ENCODE peak calls at places on chromosome 10, in nine cellular contexts. D, X, S, Q, U, B, M, F and J are unnamed samples.

GRCh38 chr10:43689955-43690771 is 41.5 kb upstream of the ZNF32 start:
- DNase-seq in D (peak; percentile 65), X (peak; percentile 73), S (peak; percentile 89), Q (peak; percentile 94), U (peak; percentile 95), B (peak; percentile 47), M (peak; percentile 67), F (peak; percentile 90), J (peak; percentile 92)

GRCh38 chr10:103915794-103916193 is 2.2 kb downstream of the STN1 start:
- DNase-seq in D (no peak), X (no peak), S (no peak), Q (no peak), U (no peak), B (no peak), M (no peak), F (no peak), J (peak; percentile 17)

GRCh38 chr10:132554991-132555647 is 17.5 kb downstream of the INPP5A start:
- DNase-seq in D (no peak), X (peak; percentile 87), S (no peak), Q (no peak), U (peak; percentile 56), B (no peak), M (no peak), F (no peak), J (peak; percentile 52)

GRCh38 chr10:63227207-63227895 is 94.2 kb downstream of the NRBF2 start:
- DNase-seq in D (no peak), X (no peak), S (no peak), Q (no peak), U (no peak), B (no peak), M (no peak), F (no peak), J (peak; percentile 23)

GRCh38 chr10:27256790-27257189 is 16.2 kb upstream of the ACBD5 start:
- DNase-seq in D (no peak), X (no peak), S (no peak), Q (peak; percentile 8), U (no peak), B (no peak), M (no peak), F (no peak), J (no peak)

GRCh38 chr10:13263591-13263990 is 29.4 kb upstream of the UCMA start:
- DNase-seq in D (no peak), X (no peak), S (no peak), Q (no peak), U (no peak), B (no peak), M (no peak), F (no peak), J (no peak)

GRCh38 chr10:31926154-31926553 is 2.5 kb downstream of the ARHGAP12 start:
- DNase-seq in D (no peak), X (no peak), S (no peak), Q (no peak), U (no peak), B (no peak), M (no peak), F (no peak), J (no peak)

GRCh38 chr10:48602401-48603135 is 2.3 kb downstream of the ARHGAP22 start:
- DNase-seq in D (no peak), X (no peak), S (no peak), Q (no peak), U (no peak), B (no peak), M (no peak), F (no peak), J (no peak)

GRCh38 chr10:82206831-82207230 is 331.8 kb downstream of the NRG3 start:
- DNase-seq in D (no peak), X (no peak), S (no peak), Q (no peak), U (no peak), B (no peak), M (no peak), F (no peak), J (no peak)

GRCh38 chr10:122117475-122117874 is 128.5 kb downstream of the TACC2 start:
- DNase-seq in D (no peak), X (no peak), S (no peak), Q (no peak), U (no peak), B (no peak), M (no peak), F (no peak), J (no peak)

GRCh38 chr10:130472236-130472635 is 336.0 kb downstream of the GLRX3 start:
- DNase-seq in D (no peak), X (no peak), S (no peak), Q (no peak), U (no peak), B (no peak), M (no peak), F (no peak), J (no peak)

GRCh38 chr10:17023386-17024298 is 106.0 kb downstream of the CUBN start:
- DNase-seq in D (no peak), X (peak; percentile 54), S (no peak), Q (no peak), U (peak; percentile 23), B (peak; percentile 77), M (no peak), F (peak; percentile 73), J (peak; percentile 53)

GRCh38 chr10:6871128-6871527 is 291.1 kb upstream of the PRKCQ start:
- DNase-seq in D (no peak), X (no peak), S (no peak), Q (no peak), U (no peak), B (no peak), M (no peak), F (no peak), J (no peak)

GRCh38 chr10:70540089-70540788 is 61.7 kb downstream of the PALD1 start:
- DNase-seq in D (no peak), X (no peak), S (no peak), Q (peak; percentile 84), U (peak; percentile 69), B (no peak), M (no peak), F (peak; percentile 34), J (peak; percentile 73)

GRCh38 chr10:79335470-79336235 is 11.6 kb upstream of the PPIF start:
- DNase-seq in D (no peak), X (no peak), S (no peak), Q (no peak), U (no peak), B (no peak), M (peak; percentile 92), F (no peak), J (no peak)

GRCh38 chr10:118832242-118832651 is 77.5 kb upstream of the CACUL1 start:
- DNase-seq in D (no peak), X (peak; percentile 75), S (no peak), Q (no peak), U (no peak), B (no peak), M (peak; percentile 9), F (no peak), J (no peak)

GRCh38 chr10:88106348-88106747 is 242.9 kb downstream of the PTEN start:
- DNase-seq in D (no peak), X (peak; percentile 74), S (no peak), Q (no peak), U (no peak), B (no peak), M (no peak), F (no peak), J (no peak)

GRCh38 chr10:13920031-13920430 is 333.3 kb downstream of the PRPF18 start:
- DNase-seq in D (no peak), X (no peak), S (no peak), Q (no peak), U (no peak), B (no peak), M (no peak), F (no peak), J (no peak)

GRCh38 chr10:28560617-28561016 is 27.7 kb downstream of the WAC start:
- DNase-seq in D (no peak), X (no peak), S (no peak), Q (no peak), U (no peak), B (no peak), M (no peak), F (no peak), J (no peak)